ENCODE peak calls at places on chromosome 20, in six cellular contexts. W, Q, J, Y, D and V are unnamed samples.
A peak's percentile ranks its signal among the peaks of the same experiment; 100 is the strongest.

GRCh38 chr20:62736407-62737071 is 27.9 kb downstream of the NTSR1 start:
- DNase-seq in W (peak; percentile 28), D (no peak), Y (no peak), Q (no peak), J (no peak), V (no peak)

GRCh38 chr20:17391108-17391771 is 139.9 kb downstream of the BFSP1 start:
- DNase-seq in J (no peak), Y (no peak), W (no peak), D (no peak), Q (no peak), V (no peak)

GRCh38 chr20:63087872-63088680 is 81.3 kb upstream of the BHLHE23 start:
- DNase-seq in W (peak; percentile 12), Q (no peak), Y (no peak), D (no peak), J (no peak), V (no peak)

GRCh38 chr20:45459606-45460005 is 9.9 kb upstream of the WFDC2 start:
- DNase-seq in Q (no peak), D (no peak), W (no peak), J (no peak), Y (peak; percentile 3), V (no peak)

GRCh38 chr20:13507646-13508045 is 131.1 kb downstream of the TASP1 start:
- DNase-seq in Q (no peak), D (no peak), Y (no peak), J (no peak), W (no peak), V (no peak)

GRCh38 chr20:6660441-6660840 is 107.0 kb upstream of the BMP2 start:
- DNase-seq in Q (no peak), J (no peak), D (no peak), W (no peak), Y (no peak), V (no peak)

GRCh38 chr20:1588869-1589460 is 30.8 kb downstream of the SIRPB1 start:
- DNase-seq in D (no peak), Q (no peak), J (no peak), W (no peak), Y (no peak), V (no peak)

GRCh38 chr20:10171864-10172751 is 46.5 kb upstream of the SNAP25 start:
- DNase-seq in D (peak; percentile 35), J (peak; percentile 23), Q (peak; percentile 59), Y (peak; percentile 25), W (peak; percentile 50), V (peak; percentile 16)

GRCh38 chr20:32289661-32290431 is 12.4 kb downstream of the KIF3B start:
- DNase-seq in D (no peak), Y (no peak), J (no peak), W (no peak), Q (no peak), V (no peak)

GRCh38 chr20:38671186-38671585 is 53.1 kb upstream of the SLC32A1 start:
- DNase-seq in Y (no peak), J (no peak), D (no peak), Q (no peak), W (no peak), V (no peak)

GRCh38 chr20:5608448-5609161 is 141.6 kb upstream of the SHLD1 start:
- DNase-seq in Y (peak; percentile 62), W (no peak), J (no peak), D (no peak), Q (peak; percentile 40), V (peak; percentile 68)